ENCODE peak calls at places on chromosome 3, in six cellular contexts. X is A549, M is GM12878, Z is endothelial cell of umbilical vein, B is K562, Y is HepG2. W is an unnamed sample.
A peak's percentile ranks its signal among the peaks of the same experiment; 100 is the strongest.

GRCh38 chr3:31009881-31010280 is 115.4 kb upstream of the GADL1 start:
- DNase-seq in M (no peak), X (no peak), B (no peak), Y (peak; percentile 46), Z (no peak), W (no peak)

GRCh38 chr3:76673171-76673570 is 366.7 kb upstream of the ROBO2 start:
- DNase-seq in Z (no peak), X (no peak), Y (no peak), B (no peak), M (no peak), W (no peak)

GRCh38 chr3:129558772-129559564 is 16.0 kb downstream of the H1-8 start:
- DNase-seq in Z (peak; percentile 52), M (no peak), X (peak; percentile 61), B (peak; percentile 30), Y (peak; percentile 74), W (peak; percentile 84)

GRCh38 chr3:56884387-56884786 is 82.6 kb upstream of the ARHGEF3 start:
- DNase-seq in B (no peak), Y (no peak), X (no peak), Z (no peak), M (no peak), W (no peak)

GRCh38 chr3:48881652-48882114 is 17.0 kb downstream of the SLC25A20 start:
- DNase-seq in Y (no peak), M (no peak), B (no peak), Z (no peak), X (no peak), W (no peak)

GRCh38 chr3:6452974-6453373 is 407.9 kb upstream of the GRM7 start:
- DNase-seq in Y (no peak), M (no peak), X (no peak), B (no peak), Z (no peak), W (no peak)

GRCh38 chr3:13896473-13897154 is 16.7 kb upstream of the WNT7A start:
- DNase-seq in Y (peak; percentile 70), M (peak; percentile 16), B (peak; percentile 83), Z (peak; percentile 57), X (peak; percentile 78), W (peak; percentile 74)

GRCh38 chr3:187935623-187936156 is 190.4 kb upstream of the BCL6 start:
- DNase-seq in Y (no peak), B (no peak), X (no peak), M (peak; percentile 66), Z (no peak), W (peak; percentile 34)

GRCh38 chr3:168030488-168031054 is 65.2 kb downstream of the GOLIM4 start:
- DNase-seq in Y (no peak), M (no peak), Z (no peak), X (no peak), B (no peak), W (no peak)

GRCh38 chr3:23966308-23966707 is 21.2 kb downstream of the NR1D2 start:
- DNase-seq in X (no peak), B (no peak), Y (no peak), Z (peak; percentile 70), M (no peak), W (no peak)

GRCh38 chr3:136750922-136751258 is 1.3 kb downstream of the STAG1 start:
- DNase-seq in Y (no peak), Z (no peak), B (no peak), X (no peak), M (no peak), W (no peak)

GRCh38 chr3:15361494-15362214 is 29.3 kb upstream of the SH3BP5 start:
- DNase-seq in B (no peak), M (peak; percentile 99), X (no peak), Z (no peak), Y (no peak), W (peak; percentile 31)

GRCh38 chr3:126546549-126547239 is 12.0 kb downstream of the C3orf22 start:
- DNase-seq in X (no peak), Y (no peak), Z (no peak), B (no peak), M (no peak), W (no peak)

GRCh38 chr3:148763921-148764320 is 63.7 kb upstream of the CPB1 start:
- DNase-seq in X (no peak), B (no peak), Y (no peak), Z (no peak), M (no peak), W (no peak)

GRCh38 chr3:185582871-185583270 is 3.2 kb upstream of the SENP2 start:
- DNase-seq in Z (no peak), Y (no peak), X (no peak), B (peak; percentile 48), M (peak; percentile 66), W (no peak)

GRCh38 chr3:185584681-185585080 is 1.4 kb upstream of the SENP2 start:
- DNase-seq in B (no peak), Y (no peak), M (no peak), Z (no peak), X (peak; percentile 4), W (no peak)

GRCh38 chr3:185582236-185582635 is 3.9 kb upstream of the SENP2 start:
- DNase-seq in B (no peak), M (no peak), Z (no peak), Y (no peak), X (no peak), W (no peak)

GRCh38 chr3:185585523-185585861 is 603 bp upstream of the SENP2 start:
- DNase-seq in X (no peak), Y (peak; percentile 8), M (no peak), Z (no peak), B (no peak), W (no peak)

GRCh38 chr3:185583925-185584324 is 2.2 kb upstream of the SENP2 start:
- DNase-seq in M (no peak), B (no peak), X (no peak), Y (peak; percentile 40), Z (no peak), W (no peak)
- H3K4me3 ChIP-seq in M (no peak overlapping the region), B (no peak overlapping the region), X (no peak overlapping the region), Y (no peak overlapping the region), Z (no peak overlapping the region), W (no peak overlapping the region)

GRCh38 chr3:47485812-47486211 is 10.1 kb upstream of the SCAP start:
- DNase-seq in X (no peak), B (no peak), M (no peak), Z (no peak), Y (no peak), W (no peak)

GRCh38 chr3:47479826-47480160 is 4.1 kb upstream of the SCAP start:
- DNase-seq in M (no peak), X (no peak), B (peak; percentile 43), Y (no peak), Z (no peak), W (no peak)

GRCh38 chr3:47478022-47478421 is 2.3 kb upstream of the SCAP start:
- DNase-seq in B (peak; percentile 39), Y (no peak), M (no peak), Z (no peak), X (no peak), W (no peak)

GRCh38 chr3:47487265-47487664 is 11.5 kb upstream of the SCAP start:
- DNase-seq in M (no peak), Z (no peak), B (no peak), X (no peak), Y (no peak), W (no peak)

DNA sequence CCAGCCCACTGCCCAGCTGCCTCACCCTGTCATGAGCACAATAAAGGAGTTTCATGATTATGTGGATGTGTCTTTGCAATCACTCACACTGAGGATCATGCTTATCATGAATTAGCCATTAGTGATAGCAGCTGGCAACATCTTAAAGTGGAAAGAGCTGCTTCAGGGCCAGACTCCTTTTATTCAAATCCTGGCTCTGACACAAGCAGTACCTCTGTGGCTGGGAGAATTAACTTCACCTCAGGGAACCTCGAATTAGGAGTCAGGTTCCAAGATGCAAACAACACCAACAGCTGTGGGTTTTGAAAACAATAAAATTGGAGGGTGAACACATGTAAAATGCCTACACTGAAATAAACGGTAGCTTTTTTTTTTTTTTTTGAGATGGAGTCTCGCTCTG is 6.7 kb upstream of the SCAP start:
- DNase-seq in B (peak; percentile 53), Z (no peak), X (no peak), Y (no peak), M (no peak), W (no peak)
- TF ChIP-seq MYC in B (no peak), Z (no peak), X (no peak), Y (no peak), M (no peak), W (no peak)

GRCh38 chr3:85304360-85304964 is 345.7 kb downstream of the CADM2 start:
- DNase-seq in Z (no peak), B (peak; percentile 4), M (no peak), X (peak; percentile 7), Y (peak; percentile 3), W (no peak)

GRCh38 chr3:85298032-85298431 is 339.2 kb downstream of the CADM2 start:
- DNase-seq in B (no peak), X (no peak), Y (no peak), M (no peak), Z (no peak), W (no peak)

GRCh38 chr3:85297291-85297690 is 338.5 kb downstream of the CADM2 start:
- DNase-seq in Z (no peak), B (no peak), Y (no peak), M (no peak), X (no peak), W (no peak)

GRCh38 chr3:85303156-85303555 is 344.4 kb downstream of the CADM2 start:
- DNase-seq in X (no peak), Y (no peak), B (no peak), M (no peak), Z (no peak), W (no peak)
- TF ChIP-seq POLR2A in X (no peak), Y (no peak), B (no peak), M (no peak), Z (no peak), W (no peak)

GRCh38 chr3:152280539-152280938 is 11.8 kb downstream of the MBNL1 start:
- DNase-seq in Y (no peak), Z (no peak), B (no peak), X (no peak), M (no peak), W (no peak)
- H3K4me3 ChIP-seq in Y (no peak overlapping the region), Z (no peak overlapping the region), B (no peak overlapping the region), X (no peak overlapping the region), M (peak overlapping the region; percentile 14), W (no peak overlapping the region)

DNA sequence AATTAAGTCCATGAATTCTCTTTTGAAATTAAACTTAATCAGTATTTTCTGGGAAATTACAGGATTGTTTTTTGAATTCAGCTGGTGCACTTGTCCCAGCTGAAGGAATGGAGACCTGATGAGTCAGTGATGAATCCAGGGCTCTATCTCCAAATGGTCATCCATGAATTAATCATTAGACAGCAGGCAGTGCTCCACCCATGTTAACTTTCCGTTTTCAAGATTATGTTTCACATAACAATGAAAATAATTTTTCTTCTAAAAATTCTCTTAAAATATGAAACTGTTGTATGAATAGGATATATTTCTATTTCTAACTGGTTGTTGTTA is 13.9 kb upstream of the PAQR9 start:
- DNase-seq in M (no peak), B (no peak), X (peak; percentile 75), Y (no peak), Z (no peak), W (no peak)
- TF ChIP-seq MYC in M (no peak), B (no peak), X (no peak), Y (no peak), Z (no peak), W (no peak)

DNA sequence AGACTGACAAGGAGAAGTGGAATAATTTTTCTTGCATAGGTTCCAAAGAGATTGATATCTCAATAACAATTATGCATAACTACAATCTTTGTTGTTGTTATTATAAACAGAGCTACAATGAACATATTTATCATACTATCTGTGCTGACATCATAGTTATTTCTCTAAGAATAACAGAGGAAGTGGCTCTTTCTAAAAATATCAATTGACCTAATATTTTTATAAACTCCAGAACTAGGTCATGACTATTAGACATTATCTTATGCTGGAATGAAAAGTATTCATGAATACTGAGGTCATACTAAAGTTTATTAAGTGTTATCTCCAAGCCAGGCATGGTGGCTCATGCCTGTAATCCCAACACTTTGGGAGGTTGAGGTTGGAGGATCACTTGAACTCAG is 114.1 kb downstream of the DCLK3 start:
- DNase-seq in Z (no peak), X (no peak), B (no peak), M (no peak), Y (no peak), W (no peak)
- TF ChIP-seq POLR2A in Z (no peak), X (no peak), B (no peak), M (no peak), Y (no peak), W (no peak)

W was measured in NB4.